ENCODE peak calls at places on chromosomes 4 and X, in five cellular contexts. X is effector CD8-positive, alpha-beta T cell; T is GM23248; Z is caudate nucleus; O is CD8-positive, alpha-beta memory T cell. J is an unnamed sample.

GRCh38 chrX:105552395-105552794 is 269.9 kb upstream of the NRK start:
- DNase-seq in Z (no peak), X (no peak), O (no peak), T (no peak), J (no peak)

GRCh38 chrX:153969125-153969903 is 2.3 kb downstream of the HCFC1 start:
- DNase-seq in O (no peak), X (no peak), Z (no peak), T (peak; percentile 29), J (no peak)

GRCh38 chr4:90845777-90846176 is 718.6 kb downstream of the CCSER1 start:
- DNase-seq in Z (no peak), T (no peak), X (no peak), O (no peak), J (no peak)

GRCh38 chrX:52867610-52868348 is at the start of gene XAGE3:
- DNase-seq in X (no peak), Z (no peak), O (no peak), T (no peak), J (no peak)

GRCh38 chrX:155956649-155957048 is 40.8 kb upstream of the IL9R start:
- DNase-seq in T (no peak), Z (no peak), O (no peak), X (no peak), J (no peak)

GRCh38 chr4:126568652-126569580 is 1063.8 kb upstream of the INTU start:
- DNase-seq in Z (no peak), X (no peak), O (no peak), T (no peak), J (no peak)

GRCh38 chr4:104915864-104916263 is 230.8 kb upstream of the TET2 start:
- DNase-seq in T (no peak), X (no peak), O (no peak), Z (no peak), J (no peak)

GRCh38 chrX:69279234-69279633 is 114.0 kb upstream of the PJA1 start:
- DNase-seq in O (no peak), T (no peak), Z (no peak), X (no peak), J (no peak)

GRCh38 chr4:30952526-30953219 is 232.5 kb downstream of the PCDH7 start:
- DNase-seq in X (no peak), O (no peak), T (no peak), Z (no peak), J (no peak)

GRCh38 chr4:183733181-183733580 is 74.1 kb downstream of the TRAPPC11 start:
- DNase-seq in X (no peak), Z (no peak), O (no peak), T (no peak), J (no peak)